ENCODE peak calls at places on chromosomes 4 and X, in four cellular contexts. B is neural progenitor cell, H is PC-3, W is IMR-90. Z is an unnamed sample.

GRCh38 chr4:164221631-164222030 is 532.3 kb upstream of the SMIM31 start:
- DNase-seq in H (peak), B (no peak), W (no peak), Z (no peak)

GRCh38 chr4:121380448-121381147 is at the start of gene QRFPR:
- DNase-seq in B (peak), W (no peak), H (no peak), Z (no peak)

GRCh38 chr4:106868381-106869035 is 167.6 kb downstream of the DKK2 start:
- DNase-seq in H (peak), B (no peak), W (no peak), Z (no peak)

GRCh38 chrX:29561417-29561816 is 653.9 kb upstream of the MAGEB2 start:
- DNase-seq in H (no peak), B (no peak), W (peak), Z (no peak)

GRCh38 chrX:134601240-134601639 is 57.0 kb downstream of the PLAC1 start:
- DNase-seq in H (peak), W (peak), B (no peak), Z (no peak)

GRCh38 chrX:115592997-115593734 is 32.2 kb downstream of the PLS3 start:
- DNase-seq in H (peak), B (no peak), W (peak), Z (no peak)

GRCh38 chrX:129690435-129690834 is 35.7 kb upstream of the APLN start:
- DNase-seq in B (no peak), H (no peak), W (peak), Z (no peak)

GRCh38 chr4:48141048-48141447 is 7.0 kb upstream of the TXK start:
- DNase-seq in H (peak), B (peak), W (peak), Z (no peak)

GRCh38 chrX:38293741-38294140 is 33.6 kb downstream of the RPGR start:
- DNase-seq in H (peak), W (no peak), B (no peak), Z (no peak)

GRCh38 chr4:173735055-173735454 is 205.0 kb upstream of the HAND2 start:
- DNase-seq in H (no peak), W (peak), B (no peak), Z (no peak)

GRCh38 chr4:170388255-170388654 is 298.5 kb upstream of the AADAT start:
- DNase-seq in B (no peak), H (no peak), W (peak), Z (peak)

DNA sequence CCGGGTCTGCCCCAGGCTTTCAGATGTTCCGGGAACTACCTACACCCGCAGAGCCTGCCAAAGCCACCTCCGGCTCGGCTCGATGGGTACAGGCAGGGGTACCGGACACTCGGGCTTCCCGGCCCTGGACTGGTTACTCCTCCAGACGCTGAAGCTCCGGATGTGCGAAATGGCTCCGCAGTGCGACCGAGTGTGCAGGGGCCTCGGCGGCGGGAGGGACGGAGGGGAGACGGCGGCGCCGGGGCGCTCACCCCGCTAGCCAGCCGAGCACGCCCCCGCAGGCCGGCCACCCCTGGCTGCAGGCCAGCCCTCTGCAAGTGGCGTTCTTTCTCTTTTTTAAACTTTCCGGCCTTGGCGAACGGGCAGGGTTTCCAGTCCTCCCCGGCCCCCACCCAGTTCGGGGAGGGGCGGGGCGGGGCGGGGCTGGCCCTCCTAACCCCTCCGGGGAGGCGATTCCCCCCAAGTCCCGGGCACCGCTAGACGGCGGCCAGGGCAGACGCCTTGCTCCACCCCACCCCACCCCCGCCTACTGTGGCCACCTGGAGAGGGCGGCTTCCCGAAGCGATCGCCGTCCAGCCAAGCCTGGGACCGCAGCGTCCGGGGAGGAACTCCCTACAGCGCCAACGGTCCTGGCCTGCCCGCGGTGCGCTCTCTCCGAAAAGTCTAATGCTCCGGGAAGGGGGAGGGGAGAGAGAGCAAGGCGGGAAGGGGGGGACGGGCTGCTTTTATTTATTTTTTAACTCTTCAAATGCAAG is 7.5 kb downstream of the BCOR start:
- DNase-seq in H (no peak), W (no peak), B (peak), Z (no peak)
- H3K9ac ChIP-seq in H (peak), W (no peak), B (no peak), Z (peak)

GRCh38 chr4:101355246-101355645 is 7.9 kb upstream of the PPP3CA start:
- DNase-seq in H (no peak), B (no peak), W (no peak), Z (no peak)

GRCh38 chr4:101357751-101358150 is 10.4 kb upstream of the PPP3CA start:
- DNase-seq in W (peak), B (no peak), H (no peak), Z (no peak)

GRCh38 chr4:101355767-101356702 is 8.7 kb upstream of the PPP3CA start:
- DNase-seq in W (peak), B (no peak), H (peak), Z (no peak)

DNA sequence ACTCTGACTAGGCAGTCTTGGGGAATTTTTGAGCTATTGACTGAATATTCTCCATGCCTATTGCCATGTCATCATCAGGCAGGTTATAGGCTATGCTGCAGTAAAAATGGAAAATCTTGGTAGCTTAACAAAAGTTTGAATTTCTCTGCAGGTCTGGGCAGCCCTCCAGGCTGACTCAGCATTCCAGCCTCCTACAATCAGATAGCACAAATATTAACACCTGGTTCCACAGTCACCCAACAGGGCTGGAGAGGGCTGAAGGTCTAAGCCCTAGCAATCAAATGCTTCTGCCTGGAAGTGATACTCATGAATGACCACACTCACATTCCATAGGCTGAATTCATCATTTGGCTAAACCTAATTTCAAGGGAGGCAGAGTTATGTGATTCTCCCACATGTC is 9.6 kb upstream of the PPP3CA start:
- DNase-seq in B (no peak), H (peak), W (peak), Z (peak)
- H3K4me3 ChIP-seq in B (no peak), H (peak), W (no peak), Z (peak)

GRCh38 chr4:80446664-80447063 is 111.1 kb downstream of the CFAP299 start:
- DNase-seq in B (no peak), H (peak), W (peak), Z (peak)
- H3K4me2 ChIP-seq in B (no peak), H (peak), W (no peak), Z (no peak)

DNA sequence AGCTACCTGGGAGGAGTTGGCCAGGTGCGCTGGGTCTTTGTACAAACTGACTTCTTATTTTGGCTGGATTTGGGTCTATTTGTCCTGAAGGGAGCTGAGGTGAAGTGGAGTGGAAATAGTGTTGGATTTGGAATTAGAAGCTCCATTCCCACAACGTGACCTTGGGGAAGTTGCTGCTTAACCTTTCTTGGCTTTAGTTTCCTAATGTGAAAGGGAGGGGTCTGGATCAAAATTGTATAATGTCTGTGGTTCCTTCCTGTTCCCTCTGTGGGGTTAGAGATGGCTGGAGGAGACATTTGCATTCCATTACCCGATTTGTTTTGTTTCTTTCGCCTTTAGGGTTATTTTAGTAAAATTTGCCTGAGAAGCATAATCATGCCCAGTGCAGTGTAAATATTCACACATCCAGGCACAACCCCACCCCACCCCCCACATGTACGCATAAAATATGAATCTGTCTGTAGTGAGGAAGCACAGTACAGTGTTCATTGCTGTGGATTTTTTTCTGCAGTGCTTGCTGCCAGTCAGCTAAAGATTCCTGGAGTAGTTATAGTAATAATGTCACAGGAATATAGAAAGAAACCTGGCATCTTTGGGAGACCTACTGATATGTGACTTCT is 21.5 kb downstream of the JADE1 start:
- DNase-seq in H (no peak), B (no peak), W (no peak), Z (no peak)
- H3K9ac ChIP-seq in H (no peak), B (no peak), W (no peak), Z (no peak)

GRCh38 chr4:38868055-38868965 is 704 bp downstream of the FAM114A1 start:
- DNase-seq in B (peak), W (peak), H (no peak), Z (no peak)
- H3K4me3 ChIP-seq in B (peak), W (peak), H (peak), Z (peak)

GRCh38 chrX:48703642-48704481 is 7.3 kb downstream of the SUV39H1 start:
- DNase-seq in H (peak), W (peak), B (no peak), Z (peak)
- H3K4me2 ChIP-seq in H (peak), W (no peak), B (no peak), Z (peak)

DNA sequence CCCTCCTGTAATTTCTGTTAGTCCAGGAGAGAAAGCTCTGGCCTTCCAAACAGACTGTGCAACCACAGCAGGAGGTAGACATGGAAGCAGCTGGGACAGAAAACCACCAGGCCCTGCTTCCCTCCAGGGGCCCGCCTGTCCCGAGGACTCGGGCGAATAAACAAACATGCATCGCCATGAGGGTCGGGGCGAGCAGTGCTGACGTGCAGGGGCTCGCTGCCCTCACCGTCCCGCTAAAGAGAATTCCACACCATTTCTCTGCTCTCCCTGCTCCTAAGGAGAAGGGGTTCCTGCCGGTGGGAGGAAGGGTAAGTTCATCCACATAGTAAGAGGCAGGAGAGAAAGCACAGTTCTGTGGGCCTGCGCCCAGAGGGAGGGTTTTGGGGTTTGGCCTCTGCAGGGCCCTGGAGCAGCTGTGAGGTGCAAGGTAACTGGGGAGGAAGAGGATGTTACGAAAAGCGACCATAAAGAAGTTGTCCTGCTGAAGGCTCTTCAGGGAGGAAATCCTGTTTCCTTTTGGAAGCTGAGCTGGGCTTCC is 54.9 kb downstream of the WFS1 start:
- DNase-seq in H (no peak), W (no peak), B (no peak), Z (no peak)
- H3K9ac ChIP-seq in H (no peak), W (no peak), B (no peak), Z (no peak)